ENCODE peak calls at places on chromosomes 13 and 19, in ten cellular contexts. N, H, I, M, V, Q, G, B, A and Z are unnamed samples.

GRCh38 chr19:23991170-23991569 is 76.5 kb downstream of the ZNF726 start:
- DNase-seq in N (no peak), H (no peak), I (no peak), M (no peak), V (peak; percentile 60), Q (no peak), G (peak; percentile 80), B (no peak), A (no peak), Z (no peak)

GRCh38 chr13:37869756-37870488 is at the start of gene TRPC4:
- DNase-seq in N (no peak), H (peak; percentile 1), I (peak; percentile 20), M (peak; percentile 71), V (peak; percentile 22), Q (no peak), G (peak; percentile 63), B (no peak), A (peak; percentile 22), Z (peak; percentile 79)

GRCh38 chr19:41521860-41522555 is 54.0 kb upstream of the CEACAM21 start:
- DNase-seq in N (no peak), H (no peak), I (no peak), M (peak; percentile 76), V (no peak), Q (no peak), G (no peak), B (no peak), A (no peak), Z (no peak)

GRCh38 chr19:5293607-5294089 is 47.0 kb downstream of the PTPRS start:
- DNase-seq in N (no peak), H (no peak), I (no peak), M (peak; percentile 67), V (no peak), Q (no peak), G (no peak), B (peak; percentile 33), A (peak; percentile 31), Z (peak; percentile 43)

GRCh38 chr19:34731019-34731829 is 2.8 kb upstream of the ZNF181 start:
- DNase-seq in N (no peak), H (no peak), I (no peak), M (peak; percentile 61), V (no peak), Q (no peak), G (peak; percentile 6), B (no peak), A (no peak), Z (peak; percentile 15)

GRCh38 chr13:89212186-89212585 is 1541.0 kb downstream of the SLITRK5 start:
- DNase-seq in N (no peak), H (no peak), I (no peak), M (no peak), V (no peak), Q (no peak), G (no peak), B (no peak), A (no peak), Z (no peak)

GRCh38 chr19:40609561-40610395 is 8.6 kb downstream of the LTBP4 start:
- DNase-seq in N (peak; percentile 98), H (peak; percentile 98), I (peak; percentile 97), M (peak; percentile 95), V (peak; percentile 61), Q (peak; percentile 91), G (peak; percentile 96), B (peak; percentile 88), A (peak; percentile 95), Z (peak; percentile 75)

GRCh38 chr19:47280183-47280797 is 5.6 kb downstream of the INAFM1 start:
- DNase-seq in N (no peak), H (peak; percentile 49), I (peak; percentile 55), M (no peak), V (peak; percentile 23), Q (no peak), G (no peak), B (no peak), A (no peak), Z (peak; percentile 36)

GRCh38 chr13:32911506-32911905 is 104.7 kb upstream of the KL start:
- DNase-seq in N (no peak), H (peak; percentile 35), I (no peak), M (no peak), V (no peak), Q (no peak), G (peak; percentile 9), B (no peak), A (no peak), Z (no peak)

GRCh38 chr13:29799041-29799440 is 51.4 kb downstream of the UBL3 start:
- DNase-seq in N (no peak), H (no peak), I (no peak), M (no peak), V (no peak), Q (no peak), G (no peak), B (no peak), A (no peak), Z (no peak)

GRCh38 chr13:111552891-111553637 is 232.6 kb downstream of the TEX29 start:
- DNase-seq in N (no peak), H (no peak), I (no peak), M (no peak), V (no peak), Q (no peak), G (no peak), B (no peak), A (no peak), Z (no peak)

DNA sequence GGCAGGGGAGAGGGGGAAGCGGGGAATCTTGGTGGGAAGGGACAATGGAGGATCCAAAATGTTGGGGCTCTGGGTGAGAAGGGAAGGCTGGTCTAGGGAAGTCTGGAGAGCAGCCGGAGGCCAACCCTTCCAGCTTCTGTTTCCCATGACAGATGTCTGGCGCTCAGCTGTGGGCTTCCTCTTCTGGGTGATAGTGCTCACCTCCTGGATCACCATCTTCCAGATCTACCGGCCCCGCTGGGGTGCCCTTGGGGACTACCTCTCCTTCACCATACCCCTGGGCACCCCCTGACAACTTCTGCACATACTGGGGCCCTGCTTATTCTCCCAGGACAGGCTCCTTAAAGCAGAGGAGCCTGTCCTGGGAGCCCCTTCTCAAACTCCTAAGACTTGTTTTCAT is 1.1 kb downstream of the PSENEN start:
- DNase-seq in N (no peak), H (no peak), I (no peak), M (no peak), V (no peak), Q (no peak), G (no peak), B (no peak), A (no peak), Z (no peak)
- H3K4me3 ChIP-seq in N (no peak overlapping the region), H (peak overlapping the region; percentile 79), I (no peak overlapping the region), M (no peak overlapping the region), V (no peak overlapping the region), Q (no peak overlapping the region), G (no peak overlapping the region), B (no peak overlapping the region), A (peak overlapping the region; percentile 87), Z (peak overlapping the region; percentile 92)

GRCh38 chr13:30861836-30862467 is 44.1 kb upstream of the MEDAG start:
- DNase-seq in N (no peak), H (no peak), I (no peak), M (no peak), V (no peak), Q (no peak), G (no peak), B (no peak), A (no peak), Z (no peak)
- H3K27ac ChIP-seq in N (peak overlapping the region; percentile 84), H (no peak overlapping the region), I (peak overlapping the region; percentile 81), M (no peak overlapping the region), V (no peak overlapping the region), Q (no peak overlapping the region), G (no peak overlapping the region), B (no peak overlapping the region), A (no peak overlapping the region), Z (peak overlapping the region; percentile 97)

GRCh38 chr13:98439896-98440295 is 137.0 kb downstream of the STK24 start:
- DNase-seq in N (no peak), H (no peak), I (no peak), M (no peak), V (no peak), Q (no peak), G (no peak), B (no peak), A (no peak), Z (no peak)

GRCh38 chr13:98442391-98443230 is 134.3 kb downstream of the STK24 start:
- DNase-seq in N (no peak), H (no peak), I (no peak), M (no peak), V (no peak), Q (no peak), G (no peak), B (no peak), A (no peak), Z (no peak)

GRCh38 chr13:98440390-98441055 is 136.4 kb downstream of the STK24 start:
- DNase-seq in N (no peak), H (no peak), I (no peak), M (no peak), V (no peak), Q (no peak), G (no peak), B (no peak), A (no peak), Z (no peak)

GRCh38 chr13:98439136-98439828 is 137.6 kb downstream of the STK24 start:
- DNase-seq in N (no peak), H (no peak), I (no peak), M (no peak), V (no peak), Q (no peak), G (no peak), B (no peak), A (no peak), Z (no peak)

GRCh38 chr13:98441056-98441676 is 135.7 kb downstream of the STK24 start:
- DNase-seq in N (no peak), H (no peak), I (no peak), M (no peak), V (no peak), Q (no peak), G (no peak), B (no peak), A (no peak), Z (no peak)
- TF ChIP-seq POLR2A in N (no peak), H (no peak), I (no peak), M (no peak), V (no peak), Q (no peak), G (no peak), B (no peak), A (no peak), Z (no peak)

GRCh38 chr19:49337267-49338022 is 2.2 kb downstream of the CD37 start:
- DNase-seq in N (peak; percentile 24), H (no peak), I (no peak), M (no peak), V (no peak), Q (no peak), G (no peak), B (peak; percentile 15), A (no peak), Z (no peak)

GRCh38 chr19:49333426-49334288 is 1.5 kb upstream of the CD37 start:
- DNase-seq in N (no peak), H (no peak), I (peak; percentile 68), M (peak; percentile 75), V (no peak), Q (no peak), G (no peak), B (peak; percentile 15), A (peak; percentile 65), Z (no peak)

GRCh38 chr19:49335784-49336481 is 727 bp downstream of the CD37 start:
- DNase-seq in N (peak; percentile 70), H (no peak), I (no peak), M (no peak), V (no peak), Q (no peak), G (no peak), B (peak; percentile 15), A (no peak), Z (no peak)

GRCh38 chr19:49336482-49337266 is 1.5 kb downstream of the CD37 start:
- DNase-seq in N (peak; percentile 75), H (no peak), I (no peak), M (no peak), V (no peak), Q (no peak), G (no peak), B (peak; percentile 13), A (no peak), Z (no peak)

GRCh38 chr19:49335071-49335783 is at the start of gene CD37:
- DNase-seq in N (no peak), H (no peak), I (peak; percentile 37), M (no peak), V (no peak), Q (no peak), G (no peak), B (peak; percentile 18), A (peak; percentile 55), Z (no peak)
- H3K4me3 ChIP-seq in N (peak within 1 kb of the TSS; percentile 32), H (no peak within 1 kb of the TSS), I (peak within 1 kb of the TSS; percentile 14), M (peak within 1 kb of the TSS; percentile 20), V (no peak within 1 kb of the TSS), Q (peak within 1 kb of the TSS; percentile 52), G (no peak within 1 kb of the TSS), B (peak within 1 kb of the TSS; percentile 27), A (peak within 1 kb of the TSS; percentile 54), Z (no peak within 1 kb of the TSS)